ENCODE peak calls at places on chromosome 19, in five cellular contexts. V, K, M, D and J are unnamed samples.

GRCh38 chr19:31418055-31418454 is 68.8 kb upstream of the TSHZ3 start:
- DNase-seq in V (no peak), K (no peak), M (no peak), D (no peak), J (no peak)

GRCh38 chr19:34692541-34692940 is 15.1 kb downstream of the ZNF302 start:
- DNase-seq in V (no peak), K (no peak), M (no peak), D (no peak), J (no peak)

GRCh38 chr19:51439021-51439465 is 19.2 kb downstream of the SIGLEC8 start:
- DNase-seq in V (peak), K (no peak), M (no peak), D (no peak), J (no peak)

GRCh38 chr19:4172861-4173473 is 9.4 kb downstream of the SIRT6 start:
- DNase-seq in V (peak), K (peak), M (no peak), D (no peak), J (peak)

GRCh38 chr19:3977242-3978143 is 6.6 kb upstream of the DAPK3 start:
- DNase-seq in V (no peak), K (no peak), M (no peak), D (no peak), J (no peak)

GRCh38 chr19:55674459-55674840 is 576 bp upstream of the EPN1 start:
- DNase-seq in V (no peak), K (no peak), M (no peak), D (no peak), J (no peak)

GRCh38 chr19:33458171-33458633 is 63.4 kb downstream of the PEPD start:
- DNase-seq in V (no peak), K (no peak), M (no peak), D (no peak), J (peak)

GRCh38 chr19:45599286-45599685 is 2.7 kb downstream of the GPR4 start:
- DNase-seq in V (no peak), K (no peak), M (no peak), D (no peak), J (no peak)

GRCh38 chr19:33906578-33907335 is 110.1 kb downstream of the KCTD15 start:
- DNase-seq in V (no peak), K (peak), M (no peak), D (no peak), J (no peak)

GRCh38 chr19:6509118-6509971 is 7.2 kb upstream of the TUBB4A start:
- DNase-seq in V (no peak), K (no peak), M (no peak), D (no peak), J (no peak)

GRCh38 chr19:5951338-5951861 is 26.5 kb downstream of the RANBP3 start:
- DNase-seq in V (no peak), K (no peak), M (no peak), D (no peak), J (no peak)

GRCh38 chr19:19067276-19068072 is 3.7 kb downstream of the SLC25A42 start:
- DNase-seq in V (no peak), K (no peak), M (no peak), D (no peak), J (no peak)

GRCh38 chr19:10419200-10419645 is 1.1 kb upstream of the PDE4A start:
- DNase-seq in V (no peak), K (no peak), M (no peak), D (no peak), J (no peak)
- H3K4me3 ChIP-seq in V (peak), K (peak), M (peak), D (peak), J (peak)

GRCh38 chr19:30090963-30091362 is 148.9 kb downstream of the URI1 start:
- DNase-seq in V (no peak), K (no peak), M (no peak), D (no peak), J (no peak)

GRCh38 chr19:30091456-30091855 is 149.4 kb downstream of the URI1 start:
- DNase-seq in V (no peak), K (no peak), M (no peak), D (no peak), J (no peak)

GRCh38 chr19:30092721-30093569 is 150.9 kb downstream of the URI1 start:
- DNase-seq in V (no peak), K (no peak), M (no peak), D (no peak), J (no peak)

GRCh38 chr19:30090476-30090875 is 148.4 kb downstream of the URI1 start:
- DNase-seq in V (no peak), K (no peak), M (no peak), D (no peak), J (no peak)

DNA sequence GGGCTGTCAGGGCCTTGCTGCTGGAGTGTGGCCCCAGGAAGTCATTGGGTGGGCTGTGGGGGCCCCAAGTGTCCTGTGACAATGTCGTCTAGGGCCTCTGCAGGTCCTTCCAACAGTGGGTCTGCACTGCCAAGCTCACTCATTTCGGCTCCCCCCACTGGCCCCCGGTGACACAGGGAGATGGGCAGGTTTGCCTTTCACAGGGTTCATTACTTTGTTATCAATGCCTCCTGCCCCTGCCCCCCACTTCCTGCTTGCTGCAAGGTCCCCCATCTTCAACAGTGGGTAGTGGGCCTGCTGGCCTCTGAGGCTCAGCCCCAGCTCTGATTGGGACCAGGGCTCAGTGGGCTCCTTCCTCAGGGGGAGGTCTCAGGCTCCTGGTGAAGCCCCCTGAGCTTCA is 149.8 kb downstream of the URI1 start:
- DNase-seq in V (no peak), K (no peak), M (no peak), D (no peak), J (no peak)
- H3K4me3 ChIP-seq in V (no peak), K (no peak), M (no peak), D (no peak), J (no peak)

GRCh38 chr19:1272423-1273262 is 2.7 kb upstream of the FAM174C start:
- DNase-seq in V (no peak), K (no peak), M (no peak), D (no peak), J (no peak)
- H3K4me3 ChIP-seq in V (no peak), K (no peak), M (no peak), D (no peak), J (no peak)

GRCh38 chr19:384801-385169 is 24.2 kb downstream of the C2CD4C start:
- DNase-seq in V (no peak), K (no peak), M (no peak), D (no peak), J (no peak)

GRCh38 chr19:378706-379105 is 30.2 kb downstream of the C2CD4C start:
- DNase-seq in V (no peak), K (no peak), M (no peak), D (no peak), J (no peak)

GRCh38 chr19:379796-380195 is 29.2 kb downstream of the C2CD4C start:
- DNase-seq in V (no peak), K (no peak), M (no peak), D (no peak), J (no peak)

GRCh38 chr19:383922-384800 is 24.8 kb downstream of the C2CD4C start:
- DNase-seq in V (peak), K (no peak), M (no peak), D (no peak), J (peak)

GRCh38 chr19:383040-383439 is 25.9 kb downstream of the C2CD4C start:
- DNase-seq in V (no peak), K (no peak), M (no peak), D (no peak), J (no peak)
- H3K4me3 ChIP-seq in V (no peak), K (no peak), M (no peak), D (no peak), J (no peak)

GRCh38 chr19:16588824-16589577 is 16.8 kb upstream of the SLC35E1 start:
- DNase-seq in V (no peak), K (no peak), M (no peak), D (no peak), J (no peak)
- H3K4me3 ChIP-seq in V (no peak), K (no peak), M (no peak), D (no peak), J (no peak)